ENCODE peak calls at places on chromosomes 3 and 15, in five cellular contexts. E is IMR-90, M is K562, O is SK-N-SH, V is GM12878. H is an unnamed sample.

GRCh38 chr3:47712398-47712797 is 69.3 kb downstream of the SMARCC1 start:
- DNase-seq in M (no peak), E (no peak), V (no peak), O (no peak), H (no peak)

GRCh38 chr3:10783360-10784346 is 32.4 kb upstream of the SLC6A11 start:
- DNase-seq in M (peak), V (no peak), O (peak), E (peak), H (peak)

GRCh38 chr15:48925714-48926223 is 38.0 kb downstream of the SHC4 start:
- DNase-seq in V (no peak), O (peak), M (peak), E (peak), H (peak)

GRCh38 chr3:42960282-42960681 is 18.8 kb upstream of the GASK1A start:
- DNase-seq in O (no peak), E (peak), V (no peak), M (no peak), H (no peak)

GRCh38 chr3:123046262-123046873 is 18.8 kb upstream of the SEMA5B start:
- DNase-seq in V (no peak), O (no peak), E (no peak), M (no peak), H (no peak)

GRCh38 chr15:40313531-40314398 is 6.0 kb upstream of the PLCB2 start:
- DNase-seq in V (no peak), E (no peak), M (no peak), O (no peak), H (peak)

GRCh38 chr3:49638445-49638844 is 35.7 kb upstream of the APEH start:
- DNase-seq in M (peak), O (no peak), E (peak), V (no peak), H (no peak)

GRCh38 chr3:127894461-127894860 is 20.6 kb upstream of the KBTBD12 start:
- DNase-seq in M (no peak), O (no peak), E (no peak), V (no peak), H (no peak)

GRCh38 chr3:106113747-106114146 is 244.9 kb upstream of the CBLB start:
- DNase-seq in M (no peak), V (no peak), E (no peak), O (no peak), H (no peak)

GRCh38 chr15:42102646-42103235 is 8.4 kb upstream of the PLA2G4D start:
- DNase-seq in V (no peak), O (no peak), E (peak), M (no peak), H (no peak)

GRCh38 chr3:197023241-197023997 is 6.2 kb downstream of the MELTF start:
- DNase-seq in O (peak), V (peak), E (no peak), M (no peak), H (no peak)

GRCh38 chr3:45688194-45688881 is 858 bp upstream of the SACM1L start:
- DNase-seq in O (peak), V (no peak), M (peak), E (peak), H (peak)

GRCh38 chr3:170815340-170815739 is 54.7 kb downstream of the RPL22L1 start:
- DNase-seq in O (no peak), E (no peak), M (peak), V (no peak), H (peak)

GRCh38 chr3:77256584-77257488 is 216.9 kb downstream of the ROBO2 start:
- DNase-seq in V (no peak), O (no peak), E (no peak), M (no peak), H (no peak)

GRCh38 chr3:32143849-32144757 is 37.7 kb downstream of the GPD1L start:
- DNase-seq in V (peak), O (peak), M (peak), E (peak), H (peak)

GRCh38 chr3:72018339-72018984 is 233.5 kb upstream of the PROK2 start:
- DNase-seq in V (no peak), O (no peak), E (peak), M (peak), H (no peak)

GRCh38 chr3:101857279-101857678 is 8.0 kb downstream of the NFKBIZ start:
- DNase-seq in E (no peak), V (no peak), O (no peak), M (no peak), H (no peak)

GRCh38 chr3:105518201-105518600 is 151.5 kb downstream of the ALCAM start:
- DNase-seq in M (no peak), O (no peak), E (no peak), V (no peak), H (no peak)

GRCh38 chr15:52080031-52080430 is 32.5 kb downstream of the BCL2L10 start:
- DNase-seq in V (no peak), E (no peak), M (no peak), O (no peak), H (no peak)

GRCh38 chr3:186025161-186025560 is 83.7 kb downstream of the ETV5 start:
- DNase-seq in E (peak), O (no peak), V (no peak), M (no peak), H (no peak)

GRCh38 chr15:34470091-34470490 is 32.5 kb upstream of the GOLGA8A start:
- DNase-seq in O (no peak), E (no peak), V (no peak), M (no peak), H (no peak)

GRCh38 chr3:169387751-169388696 is 275.5 kb downstream of the MECOM start:
- DNase-seq in V (no peak), O (no peak), E (no peak), M (no peak), H (peak)

GRCh38 chr3:29286841-29287240 is 6.0 kb downstream of the RBMS3 start:
- DNase-seq in V (no peak), O (no peak), M (no peak), E (peak), H (no peak)

GRCh38 chr3:147760998-147761397 is 351.8 kb downstream of the ZIC1 start:
- DNase-seq in O (no peak), E (no peak), V (no peak), M (no peak), H (no peak)

GRCh38 chr3:147756478-147756877 is 347.3 kb downstream of the ZIC1 start:
- DNase-seq in V (no peak), E (no peak), O (no peak), M (no peak), H (no peak)

GRCh38 chr3:147757919-147758318 is 348.8 kb downstream of the ZIC1 start:
- DNase-seq in V (no peak), O (no peak), M (no peak), E (no peak), H (no peak)

DNA sequence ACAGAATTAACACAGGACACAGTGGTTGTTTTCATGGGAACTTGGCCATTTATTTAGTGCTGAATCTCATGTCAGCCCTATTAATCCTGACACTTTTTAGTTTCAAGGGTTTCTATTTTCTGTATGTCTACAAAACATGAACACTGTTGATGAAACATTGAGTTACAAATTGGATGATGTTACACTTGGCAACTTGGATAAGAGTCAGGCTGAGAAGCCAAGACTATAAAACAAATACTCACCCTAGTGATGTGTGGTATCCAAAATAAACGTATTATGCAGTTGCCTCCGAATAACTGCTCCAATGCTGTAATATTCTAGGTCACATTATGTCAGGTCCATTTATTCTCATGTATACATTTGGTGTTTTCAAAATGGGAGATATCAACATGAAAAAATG is 349.6 kb downstream of the ZIC1 start:
- DNase-seq in O (no peak), M (no peak), V (no peak), E (no peak), H (no peak)
- TF ChIP-seq MXI1 in O (no peak), M (no peak), V (no peak), E (no peak), H (no peak)

GRCh38 chr3:67045711-67046465 is 47.8 kb downstream of the KBTBD8 start:
- DNase-seq in M (no peak), O (no peak), E (no peak), V (no peak), H (no peak)

GRCh38 chr3:67048067-67048715 is 50.1 kb downstream of the KBTBD8 start:
- DNase-seq in O (no peak), V (peak), E (no peak), M (no peak), H (no peak)

GRCh38 chr3:67048716-67049076 is 50.6 kb downstream of the KBTBD8 start:
- DNase-seq in M (no peak), E (no peak), O (no peak), V (peak), H (no peak)

GRCh38 chr3:67044955-67045354 is 46.8 kb downstream of the KBTBD8 start:
- DNase-seq in O (no peak), E (no peak), M (no peak), V (no peak), H (no peak)

DNA sequence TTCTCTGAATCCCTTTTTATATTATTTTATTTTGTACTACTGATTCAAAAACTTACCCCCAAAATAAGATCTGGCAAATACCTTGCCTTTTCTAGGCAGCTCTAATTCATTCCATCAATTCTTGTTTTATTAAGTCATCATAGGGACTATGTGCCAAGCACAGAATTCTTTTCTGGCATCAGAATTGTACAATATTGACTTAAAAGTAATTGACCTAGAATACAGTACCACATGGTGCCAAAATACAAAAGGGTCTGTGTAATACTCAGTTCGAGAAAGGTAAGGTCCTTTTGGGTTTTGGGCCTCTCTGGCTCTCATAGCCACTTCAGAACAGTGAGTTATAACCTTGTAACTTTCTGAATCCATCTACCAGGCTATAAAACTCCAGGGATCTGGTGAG is 46.2 kb downstream of the KBTBD8 start:
- DNase-seq in O (no peak), E (peak), M (no peak), V (no peak), H (no peak)
- TF ChIP-seq MXI1 in O (no peak), E (no peak), M (no peak), V (no peak), H (no peak)

DNA sequence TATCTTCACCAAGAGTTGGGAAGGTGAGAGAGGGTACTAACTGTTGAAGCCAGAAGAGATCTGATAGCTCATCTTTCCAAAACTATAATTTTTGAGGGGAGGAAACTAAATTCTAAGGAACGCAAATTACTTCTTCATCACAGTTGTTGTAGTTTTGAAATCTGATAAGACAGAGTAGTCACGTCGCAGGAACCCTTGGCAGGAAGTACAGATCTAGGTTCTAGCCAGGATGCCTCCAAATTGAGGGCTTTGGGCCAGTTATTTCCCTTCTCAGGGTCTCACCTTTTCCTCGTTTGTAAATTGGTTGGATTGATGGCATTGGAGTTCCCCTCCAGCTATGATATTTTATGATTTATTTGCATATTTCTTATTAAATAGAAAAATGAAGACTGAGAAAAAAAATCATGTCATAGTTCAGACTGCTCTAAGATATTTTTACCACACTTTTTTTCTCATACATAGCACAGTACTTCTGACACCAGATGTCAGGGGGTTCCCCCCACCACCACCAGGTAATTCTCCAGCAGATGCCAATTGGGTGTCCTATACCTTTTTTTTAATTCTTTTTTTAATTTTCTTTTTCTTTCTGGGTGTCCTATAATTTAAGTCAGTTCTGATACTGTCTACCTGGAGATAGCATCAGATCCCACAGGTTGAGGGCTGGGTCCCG is 32.3 kb upstream of the APH1B start:
- DNase-seq in O (no peak), M (no peak), E (no peak), V (no peak), H (no peak)
- TF ChIP-seq MXI1 in O (no peak), M (no peak), E (no peak), V (no peak), H (no peak)

GRCh38 chr3:139113231-139113749 is 68.6 kb upstream of the PRR23C start:
- DNase-seq in M (no peak), V (no peak), O (no peak), E (no peak), H (no peak)

GRCh38 chr3:139112230-139112558 is 67.5 kb upstream of the PRR23C start:
- DNase-seq in V (no peak), M (no peak), E (no peak), O (no peak), H (no peak)

GRCh38 chr3:139117136-139117675 is 72.5 kb upstream of the PRR23C start:
- DNase-seq in M (no peak), O (no peak), E (peak), V (no peak), H (no peak)

GRCh38 chr3:139111392-139112229 is 66.9 kb upstream of the PRR23C start:
- DNase-seq in M (peak), E (peak), O (peak), V (no peak), H (peak)

DNA sequence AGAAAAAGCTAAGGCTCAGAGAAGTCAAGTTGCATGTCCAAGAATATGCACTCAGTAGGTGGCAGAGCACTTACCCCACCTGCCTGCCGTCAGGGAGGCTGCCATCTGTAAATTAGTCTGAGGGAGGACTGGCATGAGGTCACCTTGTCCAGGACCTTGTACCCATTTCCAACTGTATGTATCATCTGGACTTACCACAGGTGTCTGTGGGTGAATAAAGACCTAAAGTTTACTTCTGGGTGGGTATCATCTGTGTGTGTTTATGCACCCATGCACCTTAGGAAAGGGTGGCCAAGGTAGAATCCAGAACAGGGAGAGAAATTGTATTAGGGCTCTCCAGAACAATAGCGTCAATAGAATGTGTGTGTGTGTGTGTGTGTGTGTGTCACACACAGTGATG is 69.1 kb upstream of the PRR23C start:
- DNase-seq in V (no peak), M (no peak), O (no peak), E (no peak), H (no peak)
- TF ChIP-seq MXI1 in V (no peak), M (no peak), O (no peak), E (no peak), H (no peak)

GRCh38 chr3:176780766-176781165 is 416.5 kb downstream of the TBL1XR1 start:
- DNase-seq in M (no peak), V (no peak), E (no peak), O (no peak), H (no peak)
- TF ChIP-seq MXI1 in M (no peak), V (no peak), E (no peak), O (no peak), H (no peak)

GRCh38 chr3:141328286-141329166 is 39.8 kb upstream of the ZBTB38 start:
- DNase-seq in V (peak), M (no peak), E (no peak), O (no peak), H (no peak)
- TF ChIP-seq MXI1 in V (no peak), M (no peak), E (no peak), O (no peak), H (no peak)

H was measured in HepG2.